ENCODE peak calls at places on chromosomes 11 and 22, in ten cellular contexts. One of them, this sample, is unnamed.

GRCh38 chr22:47608421-47608820 is 846.0 kb downstream of the TBC1D22A start:
- DNase-seq in Peyer's patch: peak; percentile 20
- DNase-seq in prostate gland: no peak
- DNase-seq in heart left ventricle: no peak
- DNase-seq in omental fat pad: no peak
- DNase-seq in GM13977: no peak
- DNase-seq in thyroid gland: no peak
- DNase-seq in WTC11: no peak
- DNase-seq in AG09319: no peak
- DNase-seq in fibroblast of lung: no peak
- DNase-seq in this sample: no peak

GRCh38 chr22:38753894-38754246 is 1.9 kb downstream of the SUN2 start:
- DNase-seq in Peyer's patch: no peak
- DNase-seq in prostate gland: no peak
- DNase-seq in heart left ventricle: no peak
- DNase-seq in omental fat pad: no peak
- DNase-seq in GM13977: no peak
- DNase-seq in thyroid gland: no peak
- DNase-seq in WTC11: no peak
- DNase-seq in AG09319: no peak
- DNase-seq in fibroblast of lung: no peak
- DNase-seq in this sample: no peak

GRCh38 chr22:48380016-48380665 is 1447.5 kb downstream of the BRD1 start:
- DNase-seq in Peyer's patch: no peak
- DNase-seq in prostate gland: no peak
- DNase-seq in heart left ventricle: no peak
- DNase-seq in omental fat pad: no peak
- DNase-seq in GM13977: no peak
- DNase-seq in thyroid gland: no peak
- DNase-seq in WTC11: no peak
- DNase-seq in AG09319: no peak
- DNase-seq in fibroblast of lung: no peak
- DNase-seq in this sample: no peak

GRCh38 chr11:47553417-47553746 is 450 bp upstream of the CELF1 start:
- DNase-seq in Peyer's patch: no peak
- DNase-seq in prostate gland: no peak
- DNase-seq in heart left ventricle: no peak
- DNase-seq in omental fat pad: no peak
- DNase-seq in GM13977: no peak
- DNase-seq in thyroid gland: no peak
- DNase-seq in WTC11: no peak
- DNase-seq in AG09319: no peak
- DNase-seq in fibroblast of lung: no peak
- DNase-seq in this sample: no peak

GRCh38 chr11:4084406-4084805 is 10.2 kb upstream of the RRM1 start:
- DNase-seq in Peyer's patch: no peak
- DNase-seq in prostate gland: no peak
- DNase-seq in heart left ventricle: no peak
- DNase-seq in omental fat pad: no peak
- DNase-seq in GM13977: no peak
- DNase-seq in thyroid gland: no peak
- DNase-seq in WTC11: no peak
- DNase-seq in AG09319: no peak
- DNase-seq in fibroblast of lung: no peak
- DNase-seq in this sample: no peak

GRCh38 chr11:64605248-64605560 is 14.2 kb downstream of the SLC22A12 start:
- DNase-seq in Peyer's patch: no peak
- DNase-seq in prostate gland: no peak
- DNase-seq in heart left ventricle: no peak
- DNase-seq in omental fat pad: no peak
- DNase-seq in GM13977: no peak
- DNase-seq in thyroid gland: no peak
- DNase-seq in WTC11: no peak
- DNase-seq in AG09319: no peak
- DNase-seq in fibroblast of lung: no peak
- DNase-seq in this sample: no peak

GRCh38 chr22:29914165-29914564 is 31.2 kb downstream of the MTMR3 start:
- DNase-seq in Peyer's patch: no peak
- DNase-seq in prostate gland: no peak
- DNase-seq in heart left ventricle: no peak
- DNase-seq in omental fat pad: no peak
- DNase-seq in GM13977: no peak
- DNase-seq in thyroid gland: no peak
- DNase-seq in WTC11: no peak
- DNase-seq in AG09319: peak; percentile 49
- DNase-seq in fibroblast of lung: peak; percentile 90
- DNase-seq in this sample: no peak

GRCh38 chr22:43014062-43014875 is 680 bp downstream of the PACSIN2 start:
- DNase-seq in Peyer's patch: peak; percentile 64
- DNase-seq in prostate gland: peak; percentile 29
- DNase-seq in heart left ventricle: peak; percentile 57
- DNase-seq in omental fat pad: no peak
- DNase-seq in GM13977: peak; percentile 61
- DNase-seq in thyroid gland: peak; percentile 66
- DNase-seq in WTC11: peak; percentile 65
- DNase-seq in AG09319: no peak
- DNase-seq in fibroblast of lung: peak; percentile 29
- DNase-seq in this sample: peak; percentile 54

GRCh38 chr11:124198852-124199389 is 15.8 kb downstream of the OR10D3 start:
- DNase-seq in Peyer's patch: no peak
- DNase-seq in prostate gland: no peak
- DNase-seq in heart left ventricle: no peak
- DNase-seq in omental fat pad: no peak
- DNase-seq in GM13977: no peak
- DNase-seq in thyroid gland: no peak
- DNase-seq in WTC11: no peak
- DNase-seq in AG09319: no peak
- DNase-seq in fibroblast of lung: no peak
- DNase-seq in this sample: no peak

GRCh38 chr11:124199702-124200101 is 16.6 kb downstream of the OR10D3 start:
- DNase-seq in Peyer's patch: no peak
- DNase-seq in prostate gland: no peak
- DNase-seq in heart left ventricle: no peak
- DNase-seq in omental fat pad: no peak
- DNase-seq in GM13977: no peak
- DNase-seq in thyroid gland: no peak
- DNase-seq in WTC11: no peak
- DNase-seq in AG09319: no peak
- DNase-seq in fibroblast of lung: peak; percentile 30
- DNase-seq in this sample: no peak

GRCh38 chr11:124200671-124201070 is 17.5 kb downstream of the OR10D3 start:
- DNase-seq in Peyer's patch: no peak
- DNase-seq in prostate gland: no peak
- DNase-seq in heart left ventricle: no peak
- DNase-seq in omental fat pad: no peak
- DNase-seq in GM13977: no peak
- DNase-seq in thyroid gland: no peak
- DNase-seq in WTC11: no peak
- DNase-seq in AG09319: no peak
- DNase-seq in fibroblast of lung: no peak
- DNase-seq in this sample: no peak

GRCh38 chr11:124195419-124195734 is 12.2 kb downstream of the OR10D3 start:
- DNase-seq in Peyer's patch: no peak
- DNase-seq in prostate gland: no peak
- DNase-seq in heart left ventricle: no peak
- DNase-seq in omental fat pad: no peak
- DNase-seq in GM13977: no peak
- DNase-seq in thyroid gland: no peak
- DNase-seq in WTC11: no peak
- DNase-seq in AG09319: no peak
- DNase-seq in fibroblast of lung: no peak
- DNase-seq in this sample: no peak

DNA sequence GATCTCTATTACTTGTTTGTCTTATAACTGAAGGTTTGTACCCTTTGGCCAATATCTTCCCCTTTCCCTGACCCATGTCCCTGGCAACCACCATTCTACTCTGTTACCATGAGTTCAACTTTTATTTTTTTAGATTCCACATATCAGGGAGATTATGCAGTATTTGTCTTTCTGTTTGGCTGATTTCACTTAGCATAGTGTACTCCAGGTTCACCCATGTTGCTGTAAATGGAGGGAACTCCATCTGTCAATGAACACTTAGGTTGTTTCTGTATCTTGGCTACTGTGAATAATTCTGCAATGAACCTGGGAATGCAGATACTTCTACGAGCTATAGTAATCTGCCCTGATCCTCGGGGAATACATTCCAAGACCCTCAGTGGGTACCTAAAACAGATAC is 14.9 kb downstream of the OR10D3 start:
- DNase-seq in Peyer's patch: no peak
- DNase-seq in prostate gland: no peak
- DNase-seq in heart left ventricle: no peak
- DNase-seq in omental fat pad: no peak
- DNase-seq in GM13977: no peak
- DNase-seq in thyroid gland: no peak
- DNase-seq in WTC11: no peak
- DNase-seq in AG09319: no peak
- DNase-seq in fibroblast of lung: no peak
- DNase-seq in this sample: no peak
- TF ChIP-seq CTCF in Peyer's patch: no peak
- TF ChIP-seq CTCF in prostate gland: no peak
- TF ChIP-seq CTCF in heart left ventricle: no peak
- TF ChIP-seq CTCF in omental fat pad: no peak
- TF ChIP-seq CTCF in GM13977: no peak
- TF ChIP-seq CTCF in thyroid gland: no peak
- TF ChIP-seq CTCF in WTC11: no peak
- TF ChIP-seq CTCF in AG09319: no peak
- TF ChIP-seq CTCF in fibroblast of lung: no peak
- TF ChIP-seq CTCF in this sample: no peak

DNA sequence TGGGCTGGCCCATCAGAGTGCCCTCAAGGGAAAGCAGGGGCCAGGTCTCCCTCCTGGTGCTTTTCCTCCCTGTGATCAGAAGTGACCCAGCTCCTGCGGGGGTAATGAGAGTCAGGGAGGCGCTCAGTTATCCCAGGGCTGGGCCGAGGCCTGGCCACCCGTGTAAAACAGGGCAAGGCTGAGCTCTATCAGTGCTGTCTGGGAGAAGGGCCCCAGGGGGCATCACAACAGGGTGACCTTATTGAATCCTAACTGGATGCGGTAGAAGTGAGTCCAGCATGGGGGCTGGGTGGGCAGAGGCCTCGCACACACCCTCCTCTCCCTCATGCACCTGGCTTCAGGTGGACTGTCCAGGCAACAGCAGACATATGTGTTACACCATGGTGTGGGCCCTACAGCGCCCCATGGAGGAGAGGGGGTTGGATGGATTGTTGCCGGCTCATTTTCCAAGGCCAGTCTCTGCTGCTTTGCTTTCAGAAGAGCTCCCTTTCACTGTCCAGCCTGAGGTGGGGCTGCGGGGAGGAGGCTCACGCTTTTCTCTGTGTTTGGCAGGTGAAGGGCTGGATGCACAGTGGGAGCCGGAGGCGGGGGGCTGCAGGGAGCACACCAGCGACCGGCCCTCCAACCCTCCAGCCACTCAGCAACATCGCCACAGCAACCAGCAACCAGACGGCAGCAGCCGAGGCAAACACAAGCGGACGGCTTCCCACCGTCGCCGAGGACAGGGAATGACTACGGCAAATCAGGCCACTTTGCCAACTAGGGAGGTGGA is 24.6 kb downstream of the GNAZ start:
- DNase-seq in Peyer's patch: no peak
- DNase-seq in prostate gland: no peak
- DNase-seq in heart left ventricle: no peak
- DNase-seq in omental fat pad: no peak
- DNase-seq in GM13977: no peak
- DNase-seq in thyroid gland: no peak
- DNase-seq in WTC11: no peak
- DNase-seq in AG09319: no peak
- DNase-seq in fibroblast of lung: no peak
- DNase-seq in this sample: no peak
- TF ChIP-seq CTCF in Peyer's patch: no peak
- TF ChIP-seq CTCF in prostate gland: no peak
- TF ChIP-seq CTCF in heart left ventricle: no peak
- TF ChIP-seq CTCF in omental fat pad: no peak
- TF ChIP-seq CTCF in GM13977: no peak
- TF ChIP-seq CTCF in thyroid gland: no peak
- TF ChIP-seq CTCF in WTC11: no peak
- TF ChIP-seq CTCF in AG09319: no peak
- TF ChIP-seq CTCF in fibroblast of lung: no peak
- TF ChIP-seq CTCF in this sample: no peak

DNA sequence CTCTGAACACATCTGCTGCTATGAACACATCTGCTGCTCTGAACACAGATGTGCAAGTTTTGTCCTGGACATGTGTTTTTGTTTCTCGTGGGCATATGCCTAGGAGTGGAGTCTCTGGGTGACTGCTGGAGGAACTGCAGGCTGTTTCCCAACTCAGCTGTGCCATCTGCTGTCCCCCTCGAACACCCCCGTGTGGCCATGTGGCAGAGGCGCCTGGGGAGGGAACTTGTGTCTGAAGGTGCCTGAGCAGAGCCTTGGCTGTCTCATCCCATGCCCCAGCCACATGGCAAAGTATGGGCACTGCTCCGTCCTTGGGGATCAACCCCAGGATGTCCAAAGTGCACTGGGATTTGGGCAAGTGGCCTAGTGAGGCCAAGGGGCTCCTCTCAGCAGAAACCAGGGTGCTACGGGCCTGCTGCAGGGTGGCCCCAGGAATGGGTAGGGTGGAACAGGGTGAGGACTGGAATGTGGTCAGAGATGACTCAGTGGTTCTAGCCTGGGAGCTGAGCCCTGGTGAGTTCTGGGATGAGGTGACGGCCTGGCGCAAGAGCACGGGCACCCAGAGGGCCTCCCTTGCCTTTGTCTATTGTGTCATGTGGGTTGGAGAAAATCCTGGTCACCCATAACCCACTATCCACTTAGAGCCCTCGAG is 14.7 kb downstream of the GATD1 start:
- DNase-seq in Peyer's patch: peak; percentile 75
- DNase-seq in prostate gland: no peak
- DNase-seq in heart left ventricle: no peak
- DNase-seq in omental fat pad: no peak
- DNase-seq in GM13977: peak; percentile 17
- DNase-seq in thyroid gland: no peak
- DNase-seq in WTC11: no peak
- DNase-seq in AG09319: no peak
- DNase-seq in fibroblast of lung: peak; percentile 78
- DNase-seq in this sample: no peak
- TF ChIP-seq CTCF in Peyer's patch: peak; percentile 39
- TF ChIP-seq CTCF in prostate gland: no peak
- TF ChIP-seq CTCF in heart left ventricle: no peak
- TF ChIP-seq CTCF in omental fat pad: no peak
- TF ChIP-seq CTCF in GM13977: peak; percentile 34
- TF ChIP-seq CTCF in thyroid gland: no peak
- TF ChIP-seq CTCF in WTC11: no peak
- TF ChIP-seq CTCF in AG09319: peak; percentile 20
- TF ChIP-seq CTCF in fibroblast of lung: peak; percentile 22
- TF ChIP-seq CTCF in this sample: no peak

GRCh38 chr11:95153857-95154246 is 64.2 kb downstream of the ENDOD1 start:
- DNase-seq in Peyer's patch: no peak
- DNase-seq in prostate gland: no peak
- DNase-seq in heart left ventricle: no peak
- DNase-seq in omental fat pad: no peak
- DNase-seq in GM13977: no peak
- DNase-seq in thyroid gland: no peak
- DNase-seq in WTC11: no peak
- DNase-seq in AG09319: no peak
- DNase-seq in fibroblast of lung: no peak
- DNase-seq in this sample: no peak

GRCh38 chr11:95156133-95156731 is 66.6 kb downstream of the ENDOD1 start:
- DNase-seq in Peyer's patch: no peak
- DNase-seq in prostate gland: no peak
- DNase-seq in heart left ventricle: no peak
- DNase-seq in omental fat pad: no peak
- DNase-seq in GM13977: no peak
- DNase-seq in thyroid gland: no peak
- DNase-seq in WTC11: peak; percentile 32
- DNase-seq in AG09319: no peak
- DNase-seq in fibroblast of lung: no peak
- DNase-seq in this sample: no peak

GRCh38 chr11:95156916-95157568 is 67.4 kb downstream of the ENDOD1 start:
- DNase-seq in Peyer's patch: no peak
- DNase-seq in prostate gland: no peak
- DNase-seq in heart left ventricle: peak; percentile 48
- DNase-seq in omental fat pad: no peak
- DNase-seq in GM13977: no peak
- DNase-seq in thyroid gland: peak; percentile 62
- DNase-seq in WTC11: no peak
- DNase-seq in AG09319: no peak
- DNase-seq in fibroblast of lung: no peak
- DNase-seq in this sample: no peak

GRCh38 chr11:95154514-95154913 is 64.9 kb downstream of the ENDOD1 start:
- DNase-seq in Peyer's patch: no peak
- DNase-seq in prostate gland: peak; percentile 52
- DNase-seq in heart left ventricle: no peak
- DNase-seq in omental fat pad: no peak
- DNase-seq in GM13977: peak; percentile 70
- DNase-seq in thyroid gland: peak; percentile 68
- DNase-seq in WTC11: peak; percentile 75
- DNase-seq in AG09319: no peak
- DNase-seq in fibroblast of lung: peak; percentile 42
- DNase-seq in this sample: no peak

GRCh38 chr11:95155385-95155784 is 65.7 kb downstream of the ENDOD1 start:
- DNase-seq in Peyer's patch: no peak
- DNase-seq in prostate gland: no peak
- DNase-seq in heart left ventricle: no peak
- DNase-seq in omental fat pad: no peak
- DNase-seq in GM13977: no peak
- DNase-seq in thyroid gland: no peak
- DNase-seq in WTC11: no peak
- DNase-seq in AG09319: no peak
- DNase-seq in fibroblast of lung: no peak
- DNase-seq in this sample: no peak
- TF ChIP-seq CTCF in Peyer's patch: no peak
- TF ChIP-seq CTCF in prostate gland: no peak
- TF ChIP-seq CTCF in heart left ventricle: no peak
- TF ChIP-seq CTCF in omental fat pad: no peak
- TF ChIP-seq CTCF in GM13977: no peak
- TF ChIP-seq CTCF in thyroid gland: no peak
- TF ChIP-seq CTCF in WTC11: no peak
- TF ChIP-seq CTCF in AG09319: no peak
- TF ChIP-seq CTCF in fibroblast of lung: no peak
- TF ChIP-seq CTCF in this sample: no peak

This sample was measured in mesothelial cell of epicardium.